ENCODE peak calls at places on chromosome 2, in seven cellular contexts. U is renal cortical epithelial cell, E is iris pigment epithelial cell, Y is NCI-H2171 treated with DMSO at 0.1 percent for 48 hours, A is fibroblast of gingiva, D is C1 segment of cervical spinal cord, W is HL-60. R is an unnamed sample.

GRCh38 chr2:20077411-20077940 is 26.0 kb upstream of the LAPTM4A start:
- DNase-seq in U (no peak), W (no peak), A (no peak), Y (peak; percentile 8), D (no peak), E (no peak), R (no peak)

GRCh38 chr2:15732341-15733077 is 140.8 kb downstream of the DDX1 start:
- DNase-seq in E (peak; percentile 18), A (no peak), Y (no peak), W (no peak), U (no peak), D (no peak), R (no peak)

GRCh38 chr2:74922592-74923227 is 35.7 kb upstream of the POLE4 start:
- DNase-seq in Y (peak; percentile 5), U (no peak), D (no peak), A (peak; percentile 44), W (peak; percentile 73), E (no peak), R (no peak)

GRCh38 chr2:45264227-45265225 is 255.3 kb upstream of the SIX2 start:
- DNase-seq in D (no peak), A (no peak), Y (no peak), U (peak; percentile 27), E (peak; percentile 60), W (no peak), R (no peak)

GRCh38 chr2:121161272-121161671 is 123.7 kb downstream of the TFCP2L1 start:
- DNase-seq in E (no peak), W (no peak), U (no peak), Y (no peak), A (no peak), D (no peak), R (no peak)

GRCh38 chr2:68193774-68194372 is 36.2 kb downstream of the PNO1 start:
- DNase-seq in A (peak; percentile 25), D (no peak), W (no peak), Y (no peak), U (peak; percentile 51), E (peak; percentile 66), R (peak; percentile 36)

GRCh38 chr2:216081012-216081411 is 597 bp downstream of the PECR start:
- DNase-seq in Y (no peak), E (no peak), W (no peak), D (no peak), U (no peak), A (no peak), R (no peak)

GRCh38 chr2:20071397-20072383 is 20.3 kb upstream of the LAPTM4A start:
- DNase-seq in D (no peak), Y (peak; percentile 81), E (peak; percentile 93), A (peak; percentile 97), W (no peak), U (peak; percentile 58), R (peak; percentile 90)

GRCh38 chr2:184945306-184945705 is 347.0 kb downstream of the ZNF804A start:
- DNase-seq in U (no peak), A (no peak), E (no peak), Y (peak; percentile 28), W (no peak), D (no peak), R (no peak)

GRCh38 chr2:136117391-136117841 is 533 bp downstream of the CXCR4 start:
- DNase-seq in U (no peak), A (peak; percentile 25), D (peak; percentile 54), W (peak; percentile 45), E (peak; percentile 52), Y (peak; percentile 76), R (no peak)

GRCh38 chr2:64599469-64599868 is 54.2 kb downstream of the SERTAD2 start:
- DNase-seq in E (no peak), Y (no peak), W (no peak), A (no peak), U (peak; percentile 15), D (no peak), R (no peak)

GRCh38 chr2:156537147-156537546 is 101.0 kb downstream of the GPD2 start:
- DNase-seq in Y (no peak), W (no peak), D (no peak), A (peak; percentile 68), U (peak; percentile 56), E (peak; percentile 54), R (peak; percentile 67)

R was measured in AG08395.